ENCODE peak calls at places on chromosomes 12 and 14, in nine cellular contexts. I, E, X, F, U, Y, G, D and N are unnamed samples.

GRCh38 chr14:100902295-100902694 is 1.2 kb downstream of the RTL1 start:
- DNase-seq in I (no peak), E (no peak), X (no peak), F (no peak), U (no peak), Y (no peak), G (no peak), D (no peak), N (no peak)

GRCh38 chr14:61625171-61625570 is 70.1 kb upstream of the HIF1A start:
- DNase-seq in I (no peak), E (no peak), X (no peak), F (no peak), U (peak; percentile 53), Y (peak; percentile 39), G (no peak), D (no peak), N (no peak)

GRCh38 chr12:80099259-80099658 is at the start of gene OTOGL:
- DNase-seq in I (no peak), E (no peak), X (no peak), F (peak; percentile 17), U (no peak), Y (no peak), G (no peak), D (no peak), N (no peak)

GRCh38 chr14:90781876-90782275 is 34.4 kb downstream of the TTC7B start:
- DNase-seq in I (no peak), E (no peak), X (no peak), F (no peak), U (no peak), Y (no peak), G (no peak), D (no peak), N (no peak)

GRCh38 chr12:27398466-27398865 is 48.1 kb upstream of the SMCO2 start:
- DNase-seq in I (no peak), E (no peak), X (no peak), F (no peak), U (no peak), Y (no peak), G (no peak), D (no peak), N (no peak)

GRCh38 chr12:68565391-68565903 is 45.3 kb upstream of the RAP1B start:
- DNase-seq in I (no peak), E (no peak), X (no peak), F (peak; percentile 87), U (peak; percentile 90), Y (peak; percentile 58), G (no peak), D (no peak), N (no peak)

GRCh38 chr14:54981698-54982097 is 45.2 kb downstream of the WDHD1 start:
- DNase-seq in I (no peak), E (no peak), X (no peak), F (no peak), U (peak; percentile 32), Y (no peak), G (no peak), D (no peak), N (no peak)

GRCh38 chr14:102363182-102363952 is 626 bp downstream of the TECPR2 start:
- DNase-seq in I (peak; percentile 62), E (peak; percentile 43), X (no peak), F (no peak), U (peak; percentile 57), Y (peak; percentile 79), G (no peak), D (no peak), N (no peak)

GRCh38 chr12:58801986-58802385 is 118.3 kb downstream of the LRIG3 start:
- DNase-seq in I (no peak), E (no peak), X (no peak), F (no peak), U (no peak), Y (no peak), G (no peak), D (no peak), N (no peak)

GRCh38 chr12:104602426-104602825 is 145.7 kb downstream of the CHST11 start:
- DNase-seq in I (no peak), E (no peak), X (no peak), F (no peak), U (no peak), Y (peak; percentile 22), G (no peak), D (no peak), N (no peak)

GRCh38 chr12:50845021-50845647 is 2.4 kb downstream of the TMPRSS12 start:
- DNase-seq in I (no peak), E (no peak), X (no peak), F (no peak), U (peak; percentile 50), Y (peak; percentile 42), G (no peak), D (no peak), N (no peak)

GRCh38 chr14:68674538-68675232 is 118.2 kb downstream of the ZFP36L1 start:
- DNase-seq in I (no peak), E (no peak), X (no peak), F (no peak), U (no peak), Y (no peak), G (no peak), D (no peak), N (no peak)

GRCh38 chr14:68677901-68678300 is 115.0 kb downstream of the ZFP36L1 start:
- DNase-seq in I (no peak), E (no peak), X (no peak), F (no peak), U (no peak), Y (no peak), G (no peak), D (no peak), N (no peak)

GRCh38 chr14:68675233-68675577 is 117.7 kb downstream of the ZFP36L1 start:
- DNase-seq in I (no peak), E (no peak), X (no peak), F (no peak), U (peak; percentile 40), Y (peak; percentile 67), G (no peak), D (no peak), N (no peak)

GRCh38 chr14:68677476-68677875 is 115.4 kb downstream of the ZFP36L1 start:
- DNase-seq in I (no peak), E (no peak), X (no peak), F (no peak), U (peak; percentile 33), Y (peak; percentile 86), G (no peak), D (no peak), N (no peak)

DNA sequence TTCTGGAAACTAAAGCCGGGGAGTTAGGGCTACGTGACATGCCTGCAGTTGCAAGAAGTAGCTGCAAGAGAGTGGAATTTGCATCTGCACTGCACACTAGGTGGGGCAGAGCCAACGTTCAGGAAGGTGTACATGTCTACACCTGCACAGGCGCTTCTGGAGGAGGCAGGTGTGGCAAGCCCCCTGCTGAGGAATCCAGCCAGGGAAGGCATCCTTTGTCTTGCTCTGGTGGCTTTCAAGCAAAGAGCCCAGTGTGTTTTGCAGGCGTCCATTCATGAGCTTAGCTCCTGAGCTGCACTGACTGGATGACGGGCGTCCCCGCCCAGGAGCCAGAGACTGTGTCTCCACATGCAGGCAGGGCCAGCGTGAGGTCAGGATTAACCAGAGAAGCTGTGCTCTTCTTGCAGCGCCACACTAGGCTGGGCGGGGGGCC is 116.3 kb downstream of the ZFP36L1 start:
- DNase-seq in I (no peak), E (no peak), X (no peak), F (no peak), U (no peak), Y (peak; percentile 99), G (no peak), D (no peak), N (no peak)
- TF ChIP-seq CTCF in I (no peak), E (no peak), X (no peak), F (no peak), U (no peak), Y (peak; percentile 14), G (no peak), D (no peak), N (no peak)

GRCh38 chr12:87529386-87529785 is 499.8 kb downstream of the C12orf50 start:
- DNase-seq in I (no peak), E (no peak), X (no peak), F (no peak), U (no peak), Y (no peak), G (no peak), D (no peak), N (no peak)
- TF ChIP-seq CTCF in I (no peak), E (no peak), X (no peak), F (no peak), U (no peak), Y (no peak), G (no peak), D (no peak), N (no peak)

DNA sequence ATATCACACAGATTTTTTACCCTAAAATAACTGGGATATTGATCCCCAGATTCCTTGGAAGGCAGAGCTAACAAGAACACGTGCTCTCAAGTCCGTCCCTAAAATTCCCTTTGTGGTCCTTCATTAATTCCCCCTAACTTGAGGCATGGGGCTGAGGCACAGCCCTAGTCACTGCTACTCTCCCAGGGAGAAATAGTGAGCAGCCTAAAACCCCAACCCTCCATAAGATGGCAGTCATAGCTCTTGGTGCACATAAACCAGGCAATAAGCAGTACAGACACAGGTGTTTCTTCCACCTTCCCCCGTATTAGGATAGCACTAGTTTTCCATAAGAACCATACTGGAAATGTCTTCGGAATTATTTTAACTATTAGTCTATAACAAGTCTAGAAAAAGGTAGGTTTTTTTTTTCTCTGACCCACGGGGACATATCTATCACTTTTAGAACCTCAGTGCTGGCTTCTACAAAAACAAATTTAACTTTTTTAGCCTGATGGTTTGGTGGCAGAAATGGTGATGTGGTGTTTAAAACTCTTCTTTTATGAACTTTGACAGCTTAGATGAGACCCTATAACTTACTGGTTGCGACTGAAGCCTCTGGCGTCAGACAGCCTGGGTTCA is 3.1 kb upstream of the ARHGEF40 start:
- DNase-seq in I (no peak), E (peak; percentile 28), X (no peak), F (no peak), U (no peak), Y (peak; percentile 52), G (no peak), D (no peak), N (no peak)
- TF ChIP-seq CTCF in I (no peak), E (no peak), X (no peak), F (no peak), U (peak; percentile 31), Y (peak; percentile 70), G (no peak), D (no peak), N (no peak)

GRCh38 chr12:100348657-100349454 is 8.0 kb upstream of the SLC17A8 start:
- DNase-seq in I (no peak), E (no peak), X (no peak), F (peak; percentile 10), U (peak; percentile 51), Y (peak; percentile 47), G (no peak), D (no peak), N (no peak)
- TF ChIP-seq CTCF in I (no peak), E (no peak), X (peak; percentile 21), F (peak; percentile 6), U (peak; percentile 36), Y (peak; percentile 29), G (no peak), D (peak; percentile 59), N (no peak)